ENCODE peak calls at places on chromosomes 12 and 14, in nine cellular contexts. Q is foreskin keratinocyte; P is posterior vena cava; U is caudate nucleus; F is AG04449; M is stimulated activated CD4-positive, alpha-beta T cell treated with anti-CD3 and anti-CD28 coated beads, TNF-alpha, amount 100 ng/mL, for 1 hour; Z is left ventricle myocardium inferior; K is tibial artery; G is NCI-H2171 treated with DMSO at 0.1 percent for 48 hours. W is an unnamed sample.

GRCh38 chr12:58176296-58176869 is 235.0 kb downstream of the ATP23 start:
- DNase-seq in K (no peak), Z (no peak), U (no peak), M (no peak), F (no peak), G (peak), P (no peak), Q (peak), W (no peak)

GRCh38 chr12:46562625-46563228 is 190.2 kb upstream of the SLC38A2 start:
- DNase-seq in P (no peak), F (no peak), M (no peak), Q (peak), Z (no peak), K (no peak), G (no peak), U (no peak), W (no peak)

GRCh38 chr14:101821528-101821927 is 60.0 kb downstream of the PPP2R5C start:
- DNase-seq in U (no peak), P (no peak), F (no peak), G (no peak), K (no peak), Z (no peak), M (no peak), Q (no peak), W (peak)

GRCh38 chr12:129119537-129119936 is 266.3 kb downstream of the GLT1D1 start:
- DNase-seq in Z (no peak), F (no peak), G (no peak), M (no peak), Q (no peak), K (no peak), U (no peak), P (no peak), W (no peak)

GRCh38 chr12:32312049-32312670 is 87.2 kb upstream of the FGD4 start:
- DNase-seq in K (no peak), F (peak), Z (no peak), G (peak), U (no peak), M (no peak), Q (peak), P (no peak), W (peak)

GRCh38 chr12:87509233-87509820 is 519.9 kb downstream of the C12orf50 start:
- DNase-seq in U (no peak), Z (no peak), M (no peak), K (no peak), F (no peak), G (no peak), P (no peak), Q (peak), W (no peak)

GRCh38 chr14:45359766-45360165 is 106.8 kb upstream of the MIS18BP1 start:
- DNase-seq in K (no peak), F (no peak), G (no peak), Q (peak), P (no peak), M (no peak), Z (no peak), U (no peak), W (no peak)

GRCh38 chr14:102390486-102390885 is 27.7 kb downstream of the TECPR2 start:
- DNase-seq in Z (no peak), Q (no peak), K (no peak), F (no peak), P (no peak), U (no peak), M (no peak), G (no peak), W (no peak)

GRCh38 chr12:78248321-78248720 is 417.6 kb downstream of the NAV3 start:
- DNase-seq in F (peak), Q (peak), Z (no peak), K (no peak), G (no peak), P (no peak), U (no peak), M (no peak), W (no peak)

GRCh38 chr12:127083028-127083949 is 1183.7 kb upstream of the TMEM132C start:
- DNase-seq in Q (peak), M (no peak), U (no peak), K (no peak), Z (no peak), P (no peak), F (peak), G (peak), W (peak)

GRCh38 chr14:67418368-67419174 is 6.6 kb upstream of the PLEK2 start:
- DNase-seq in U (no peak), G (no peak), Q (peak), M (no peak), K (no peak), P (peak), Z (no peak), F (no peak), W (no peak)

GRCh38 chr12:114770323-114770722 is 86.3 kb upstream of the TBX3 start:
- DNase-seq in U (no peak), Z (no peak), K (no peak), Q (no peak), G (no peak), F (no peak), M (no peak), P (no peak), W (no peak)

GRCh38 chr12:54411398-54412241 is 7.4 kb downstream of the ITGA5 start:
- DNase-seq in U (no peak), P (peak), K (peak), Q (peak), M (no peak), G (no peak), Z (peak), F (peak), W (peak)

GRCh38 chr12:126369487-126370463 is 1304.5 kb downstream of the AACS start:
- DNase-seq in G (no peak), F (no peak), P (no peak), U (no peak), Z (no peak), M (no peak), Q (peak), K (no peak), W (no peak)

GRCh38 chr12:110649341-110649847 is 35.5 kb downstream of the TCTN1 start:
- DNase-seq in M (no peak), F (no peak), Q (no peak), G (no peak), U (peak), Z (no peak), P (no peak), K (no peak), W (no peak)

GRCh38 chr14:102250636-102251035 is 54.3 kb downstream of the MOK start:
- DNase-seq in G (no peak), Q (no peak), U (no peak), F (no peak), K (no peak), Z (no peak), P (peak), M (no peak), W (no peak)

GRCh38 chr12:2251485-2252179 is 198.8 kb downstream of the CACNA1C start:
- DNase-seq in F (no peak), Z (no peak), K (no peak), M (no peak), U (no peak), P (no peak), Q (no peak), G (peak), W (no peak)

GRCh38 chr12:114391088-114391487 is 14.9 kb downstream of the TBX5 start:
- DNase-seq in Z (no peak), G (no peak), U (no peak), M (no peak), Q (no peak), P (no peak), F (no peak), K (no peak), W (no peak)

GRCh38 chr12:122471324-122472226 is 29.2 kb downstream of the ZCCHC8 start:
- DNase-seq in P (no peak), M (no peak), U (no peak), K (no peak), G (peak), Q (peak), Z (no peak), F (no peak), W (no peak)